ENCODE peak calls at places on chromosomes 5 and 9, in four cellular contexts. S, J, H and F are unnamed samples.

GRCh38 chr9:92637331-92637730 is 32.6 kb downstream of the IPPK start:
- DNase-seq in S (no peak), J (no peak), H (no peak), F (no peak)

GRCh38 chr9:131554865-131555351 is 9.6 kb downstream of the PRRT1B start:
- DNase-seq in S (no peak), J (no peak), H (no peak), F (no peak)

GRCh38 chr5:170614071-170614490 is 110.3 kb downstream of the KCNIP1 start:
- DNase-seq in S (no peak), J (no peak), H (no peak), F (no peak)

GRCh38 chr9:138028596-138028995 is 151.0 kb downstream of the CACNA1B start:
- DNase-seq in S (no peak), J (no peak), H (no peak), F (no peak)

GRCh38 chr9:73219985-73220626 is 68.4 kb downstream of the ANXA1 start:
- DNase-seq in S (no peak), J (no peak), H (no peak), F (no peak)

GRCh38 chr9:117300686-117301085 is 114.2 kb downstream of the ASTN2 start:
- DNase-seq in S (no peak), J (no peak), H (no peak), F (no peak)

GRCh38 chr9:115691097-115691496 is 462.5 kb upstream of the PAPPA start:
- DNase-seq in S (no peak), J (no peak), H (no peak), F (peak; percentile 95)

GRCh38 chr5:41856644-41857491 is 13.4 kb downstream of the OXCT1 start:
- DNase-seq in S (peak; percentile 45), J (peak; percentile 21), H (peak; percentile 72), F (peak; percentile 76)

GRCh38 chr9:97966493-97966892 is 16.6 kb upstream of the ANP32B start:
- DNase-seq in S (no peak), J (no peak), H (no peak), F (no peak)

GRCh38 chr5:179323026-179323571 is 22.2 kb downstream of the ADAMTS2 start:
- DNase-seq in S (no peak), J (no peak), H (no peak), F (no peak)